ENCODE peak calls at places on chromosomes 11 and 22, in nine cellular contexts. W, J, X, V, G, N, I, Y and B are unnamed samples.

GRCh38 chr11:71490731-71491390 is 36.2 kb upstream of the KRTAP5-7 start:
- DNase-seq in J (no peak), Y (no peak), X (no peak), V (no peak), I (no peak), N (no peak), W (no peak), G (peak), B (no peak)

GRCh38 chr11:46357483-46357936 is 10.2 kb downstream of the DGKZ start:
- DNase-seq in V (no peak), W (no peak), X (no peak), I (no peak), G (peak), J (no peak), N (no peak), Y (no peak), B (no peak)

GRCh38 chr11:123122852-123123251 is 60.9 kb upstream of the HSPA8 start:
- DNase-seq in Y (no peak), W (no peak), I (no peak), X (no peak), J (no peak), G (no peak), V (no peak), N (no peak), B (no peak)

GRCh38 chr11:62449451-62449851 is 30.6 kb downstream of the SCGB1A1 start:
- DNase-seq in J (no peak), G (peak), I (no peak), W (no peak), V (no peak), N (no peak), X (no peak), Y (no peak), B (no peak)

GRCh38 chr11:102323542-102324261 is 6.4 kb downstream of the BIRC3 start:
- DNase-seq in I (no peak), J (no peak), Y (no peak), W (no peak), G (no peak), X (peak), N (no peak), V (no peak), B (no peak)

GRCh38 chr22:37782340-37783168 is 25.2 kb upstream of the GCAT start:
- DNase-seq in V (no peak), J (no peak), Y (no peak), W (no peak), X (no peak), G (no peak), I (no peak), N (no peak), B (no peak)

GRCh38 chr11:70630816-70631623 is 232.7 kb downstream of the CTTN start:
- DNase-seq in J (no peak), I (no peak), N (no peak), W (no peak), Y (no peak), X (no peak), G (no peak), V (no peak), B (no peak)

GRCh38 chr11:44623716-44624491 is 58.4 kb downstream of the CD82 start:
- DNase-seq in W (peak), N (no peak), V (peak), J (no peak), G (peak), I (no peak), X (no peak), Y (no peak), B (no peak)

GRCh38 chr11:11841121-11841604 is 609 bp upstream of the USP47 start:
- DNase-seq in W (no peak), G (peak), J (peak), X (no peak), N (peak), I (peak), V (no peak), Y (no peak), B (no peak)

GRCh38 chr22:46272762-46273431 is 5.1 kb downstream of the TTC38 start:
- DNase-seq in J (no peak), I (no peak), N (no peak), W (no peak), V (no peak), G (no peak), Y (no peak), X (no peak), B (no peak)

GRCh38 chr11:121696947-121697346 is 244.2 kb upstream of the SORL1-AS1 start:
- DNase-seq in X (no peak), V (no peak), I (no peak), G (no peak), N (no peak), Y (no peak), J (no peak), W (no peak), B (no peak)

GRCh38 chr22:49307870-49308269 is 519.8 kb downstream of the BRD1 start:
- DNase-seq in N (peak), Y (no peak), X (no peak), W (no peak), I (no peak), V (peak), G (peak), J (no peak), B (no peak)

GRCh38 chr11:42764936-42765335 is 546.9 kb upstream of the API5 start:
- DNase-seq in W (no peak), I (no peak), Y (no peak), N (no peak), X (no peak), J (no peak), V (no peak), G (no peak), B (no peak)

GRCh38 chr22:43723816-43724215 is 88.3 kb downstream of the EFCAB6 start:
- DNase-seq in Y (no peak), J (no peak), I (no peak), X (no peak), G (no peak), W (no peak), V (no peak), N (no peak), B (no peak)

GRCh38 chr22:47610766-47611165 is 848.3 kb downstream of the TBC1D22A start:
- DNase-seq in W (no peak), J (no peak), V (no peak), N (no peak), X (no peak), Y (no peak), I (no peak), G (no peak), B (no peak)